ENCODE peak calls at places on chromosome 16, in nine cellular contexts. One of them, this sample, is unnamed.

GRCh38 chr16:84535851-84536250 is 31.4 kb upstream of the MEAK7 start:
- DNase-seq in neural progenitor cell: no peak
- DNase-seq in nephron progenitor cell: no peak
- DNase-seq in psoas muscle: no peak
- DNase-seq in neural crest cell: no peak
- DNase-seq in IMR-90: no peak
- DNase-seq in ovary: no peak
- DNase-seq in sigmoid colon: no peak
- DNase-seq in WERI-Rb-1: no peak
- DNase-seq in this sample: no peak

GRCh38 chr16:8646271-8646670 is 24.8 kb downstream of the METTL22 start:
- DNase-seq in neural progenitor cell: no peak
- DNase-seq in nephron progenitor cell: no peak
- DNase-seq in psoas muscle: no peak
- DNase-seq in neural crest cell: no peak
- DNase-seq in IMR-90: no peak
- DNase-seq in ovary: no peak
- DNase-seq in sigmoid colon: no peak
- DNase-seq in WERI-Rb-1: no peak
- DNase-seq in this sample: no peak

GRCh38 chr16:72876981-72877373 is 171.0 kb downstream of the ZFHX3 start:
- DNase-seq in neural progenitor cell: no peak
- DNase-seq in nephron progenitor cell: no peak
- DNase-seq in psoas muscle: no peak
- DNase-seq in neural crest cell: no peak
- DNase-seq in IMR-90: no peak
- DNase-seq in ovary: no peak
- DNase-seq in sigmoid colon: no peak
- DNase-seq in WERI-Rb-1: no peak
- DNase-seq in this sample: no peak

GRCh38 chr16:69865701-69866100 is 85.4 kb upstream of the CLEC18A start:
- DNase-seq in neural progenitor cell: peak; percentile 44
- DNase-seq in nephron progenitor cell: no peak
- DNase-seq in psoas muscle: no peak
- DNase-seq in neural crest cell: no peak
- DNase-seq in IMR-90: peak; percentile 90
- DNase-seq in ovary: no peak
- DNase-seq in sigmoid colon: no peak
- DNase-seq in WERI-Rb-1: no peak
- DNase-seq in this sample: no peak

GRCh38 chr16:67112591-67113399 is 3.1 kb downstream of the PHAF1 start:
- DNase-seq in neural progenitor cell: no peak
- DNase-seq in nephron progenitor cell: no peak
- DNase-seq in psoas muscle: no peak
- DNase-seq in neural crest cell: no peak
- DNase-seq in IMR-90: no peak
- DNase-seq in ovary: no peak
- DNase-seq in sigmoid colon: no peak
- DNase-seq in WERI-Rb-1: no peak
- DNase-seq in this sample: no peak

GRCh38 chr16:66603537-66604375 is 748 bp upstream of the CMTM3 start:
- DNase-seq in neural progenitor cell: peak; percentile 87
- DNase-seq in nephron progenitor cell: peak; percentile 68
- DNase-seq in psoas muscle: peak; percentile 78
- DNase-seq in neural crest cell: peak; percentile 65
- DNase-seq in IMR-90: peak; percentile 58
- DNase-seq in ovary: peak; percentile 69
- DNase-seq in sigmoid colon: peak; percentile 86
- DNase-seq in WERI-Rb-1: peak; percentile 74
- DNase-seq in this sample: peak; percentile 52

GRCh38 chr16:2512920-2513404 is 790 bp upstream of the ATP6V0C start:
- DNase-seq in neural progenitor cell: peak; percentile 67
- DNase-seq in nephron progenitor cell: no peak
- DNase-seq in psoas muscle: no peak
- DNase-seq in neural crest cell: no peak
- DNase-seq in IMR-90: no peak
- DNase-seq in ovary: no peak
- DNase-seq in sigmoid colon: peak; percentile 72
- DNase-seq in WERI-Rb-1: peak; percentile 61
- DNase-seq in this sample: no peak

GRCh38 chr16:22638393-22639206 is 127.9 kb downstream of the NPIPB5 start:
- DNase-seq in neural progenitor cell: no peak
- DNase-seq in nephron progenitor cell: no peak
- DNase-seq in psoas muscle: no peak
- DNase-seq in neural crest cell: no peak
- DNase-seq in IMR-90: no peak
- DNase-seq in ovary: no peak
- DNase-seq in sigmoid colon: no peak
- DNase-seq in WERI-Rb-1: no peak
- DNase-seq in this sample: peak; percentile 38

GRCh38 chr16:79876332-79876730 is 275.8 kb upstream of the MAF start:
- DNase-seq in neural progenitor cell: no peak
- DNase-seq in nephron progenitor cell: no peak
- DNase-seq in psoas muscle: no peak
- DNase-seq in neural crest cell: no peak
- DNase-seq in IMR-90: no peak
- DNase-seq in ovary: no peak
- DNase-seq in sigmoid colon: no peak
- DNase-seq in WERI-Rb-1: no peak
- DNase-seq in this sample: no peak

GRCh38 chr16:29862383-29862883 is 593 bp downstream of the CDIPT start:
- DNase-seq in neural progenitor cell: peak; percentile 63
- DNase-seq in nephron progenitor cell: peak; percentile 35
- DNase-seq in psoas muscle: no peak
- DNase-seq in neural crest cell: no peak
- DNase-seq in IMR-90: no peak
- DNase-seq in ovary: no peak
- DNase-seq in sigmoid colon: no peak
- DNase-seq in WERI-Rb-1: peak; percentile 40
- DNase-seq in this sample: no peak
- TF ChIP-seq CTCF in neural progenitor cell: no peak
- TF ChIP-seq CTCF in nephron progenitor cell: no peak
- TF ChIP-seq CTCF in psoas muscle: no peak
- TF ChIP-seq CTCF in neural crest cell: no peak
- TF ChIP-seq CTCF in IMR-90: peak; percentile 30
- TF ChIP-seq CTCF in ovary: no peak
- TF ChIP-seq CTCF in sigmoid colon: no peak
- TF ChIP-seq CTCF in WERI-Rb-1: peak; percentile 13
- TF ChIP-seq CTCF in this sample: no peak

GRCh38 chr16:16966439-16966838 is 504.3 kb downstream of the XYLT1 start:
- DNase-seq in neural progenitor cell: no peak
- DNase-seq in nephron progenitor cell: no peak
- DNase-seq in psoas muscle: no peak
- DNase-seq in neural crest cell: no peak
- DNase-seq in IMR-90: no peak
- DNase-seq in ovary: no peak
- DNase-seq in sigmoid colon: no peak
- DNase-seq in WERI-Rb-1: no peak
- DNase-seq in this sample: no peak

GRCh38 chr16:16974192-16974591 is 496.6 kb downstream of the XYLT1 start:
- DNase-seq in neural progenitor cell: no peak
- DNase-seq in nephron progenitor cell: no peak
- DNase-seq in psoas muscle: no peak
- DNase-seq in neural crest cell: no peak
- DNase-seq in IMR-90: no peak
- DNase-seq in ovary: no peak
- DNase-seq in sigmoid colon: no peak
- DNase-seq in WERI-Rb-1: no peak
- DNase-seq in this sample: no peak

GRCh38 chr16:16973726-16974125 is 497.0 kb downstream of the XYLT1 start:
- DNase-seq in neural progenitor cell: no peak
- DNase-seq in nephron progenitor cell: no peak
- DNase-seq in psoas muscle: no peak
- DNase-seq in neural crest cell: no peak
- DNase-seq in IMR-90: no peak
- DNase-seq in ovary: no peak
- DNase-seq in sigmoid colon: no peak
- DNase-seq in WERI-Rb-1: no peak
- DNase-seq in this sample: no peak

GRCh38 chr16:16972831-16973230 is 497.9 kb downstream of the XYLT1 start:
- DNase-seq in neural progenitor cell: no peak
- DNase-seq in nephron progenitor cell: no peak
- DNase-seq in psoas muscle: no peak
- DNase-seq in neural crest cell: no peak
- DNase-seq in IMR-90: no peak
- DNase-seq in ovary: no peak
- DNase-seq in sigmoid colon: no peak
- DNase-seq in WERI-Rb-1: no peak
- DNase-seq in this sample: no peak

GRCh38 chr16:16971042-16971441 is 499.7 kb downstream of the XYLT1 start:
- DNase-seq in neural progenitor cell: no peak
- DNase-seq in nephron progenitor cell: no peak
- DNase-seq in psoas muscle: no peak
- DNase-seq in neural crest cell: no peak
- DNase-seq in IMR-90: no peak
- DNase-seq in ovary: no peak
- DNase-seq in sigmoid colon: no peak
- DNase-seq in WERI-Rb-1: no peak
- DNase-seq in this sample: no peak
- TF ChIP-seq CTCF in neural progenitor cell: no peak
- TF ChIP-seq CTCF in nephron progenitor cell: no peak
- TF ChIP-seq CTCF in psoas muscle: no peak
- TF ChIP-seq CTCF in neural crest cell: no peak
- TF ChIP-seq CTCF in IMR-90: no peak
- TF ChIP-seq CTCF in ovary: no peak
- TF ChIP-seq CTCF in sigmoid colon: no peak
- TF ChIP-seq CTCF in WERI-Rb-1: no peak
- TF ChIP-seq CTCF in this sample: no peak

GRCh38 chr16:10729104-10729503 is 14.5 kb upstream of the NUBP1 start:
- DNase-seq in neural progenitor cell: no peak
- DNase-seq in nephron progenitor cell: no peak
- DNase-seq in psoas muscle: no peak
- DNase-seq in neural crest cell: no peak
- DNase-seq in IMR-90: no peak
- DNase-seq in ovary: no peak
- DNase-seq in sigmoid colon: no peak
- DNase-seq in WERI-Rb-1: no peak
- DNase-seq in this sample: no peak

GRCh38 chr16:10729649-10730048 is 14.0 kb upstream of the NUBP1 start:
- DNase-seq in neural progenitor cell: peak; percentile 16
- DNase-seq in nephron progenitor cell: no peak
- DNase-seq in psoas muscle: peak; percentile 73
- DNase-seq in neural crest cell: no peak
- DNase-seq in IMR-90: peak; percentile 38
- DNase-seq in ovary: no peak
- DNase-seq in sigmoid colon: no peak
- DNase-seq in WERI-Rb-1: no peak
- DNase-seq in this sample: no peak

GRCh38 chr16:10728488-10728887 is 15.2 kb upstream of the NUBP1 start:
- DNase-seq in neural progenitor cell: no peak
- DNase-seq in nephron progenitor cell: no peak
- DNase-seq in psoas muscle: no peak
- DNase-seq in neural crest cell: no peak
- DNase-seq in IMR-90: no peak
- DNase-seq in ovary: no peak
- DNase-seq in sigmoid colon: no peak
- DNase-seq in WERI-Rb-1: no peak
- DNase-seq in this sample: no peak

GRCh38 chr16:10731790-10732189 is 11.9 kb upstream of the NUBP1 start:
- DNase-seq in neural progenitor cell: no peak
- DNase-seq in nephron progenitor cell: no peak
- DNase-seq in psoas muscle: no peak
- DNase-seq in neural crest cell: no peak
- DNase-seq in IMR-90: no peak
- DNase-seq in ovary: no peak
- DNase-seq in sigmoid colon: no peak
- DNase-seq in WERI-Rb-1: no peak
- DNase-seq in this sample: no peak

GRCh38 chr16:10728035-10728462 is 15.6 kb upstream of the NUBP1 start:
- DNase-seq in neural progenitor cell: no peak
- DNase-seq in nephron progenitor cell: no peak
- DNase-seq in psoas muscle: no peak
- DNase-seq in neural crest cell: no peak
- DNase-seq in IMR-90: no peak
- DNase-seq in ovary: peak; percentile 70
- DNase-seq in sigmoid colon: no peak
- DNase-seq in WERI-Rb-1: peak; percentile 65
- DNase-seq in this sample: no peak
- TF ChIP-seq CTCF in neural progenitor cell: no peak
- TF ChIP-seq CTCF in nephron progenitor cell: no peak
- TF ChIP-seq CTCF in psoas muscle: no peak
- TF ChIP-seq CTCF in neural crest cell: no peak
- TF ChIP-seq CTCF in IMR-90: no peak
- TF ChIP-seq CTCF in ovary: no peak
- TF ChIP-seq CTCF in sigmoid colon: no peak
- TF ChIP-seq CTCF in WERI-Rb-1: no peak
- TF ChIP-seq CTCF in this sample: no peak

GRCh38 chr16:81901483-81901882 is 109.8 kb downstream of the SDR42E1 start:
- DNase-seq in neural progenitor cell: no peak
- DNase-seq in nephron progenitor cell: no peak
- DNase-seq in psoas muscle: no peak
- DNase-seq in neural crest cell: no peak
- DNase-seq in IMR-90: no peak
- DNase-seq in ovary: no peak
- DNase-seq in sigmoid colon: peak; percentile 59
- DNase-seq in WERI-Rb-1: no peak
- DNase-seq in this sample: no peak

GRCh38 chr16:81900014-81900413 is 111.3 kb downstream of the SDR42E1 start:
- DNase-seq in neural progenitor cell: no peak
- DNase-seq in nephron progenitor cell: no peak
- DNase-seq in psoas muscle: no peak
- DNase-seq in neural crest cell: no peak
- DNase-seq in IMR-90: no peak
- DNase-seq in ovary: no peak
- DNase-seq in sigmoid colon: no peak
- DNase-seq in WERI-Rb-1: no peak
- DNase-seq in this sample: no peak

GRCh38 chr16:81899601-81900000 is 111.7 kb downstream of the SDR42E1 start:
- DNase-seq in neural progenitor cell: no peak
- DNase-seq in nephron progenitor cell: no peak
- DNase-seq in psoas muscle: no peak
- DNase-seq in neural crest cell: no peak
- DNase-seq in IMR-90: no peak
- DNase-seq in ovary: no peak
- DNase-seq in sigmoid colon: peak; percentile 15
- DNase-seq in WERI-Rb-1: no peak
- DNase-seq in this sample: no peak

GRCh38 chr16:81902025-81902424 is 109.2 kb downstream of the SDR42E1 start:
- DNase-seq in neural progenitor cell: no peak
- DNase-seq in nephron progenitor cell: no peak
- DNase-seq in psoas muscle: no peak
- DNase-seq in neural crest cell: no peak
- DNase-seq in IMR-90: no peak
- DNase-seq in ovary: no peak
- DNase-seq in sigmoid colon: peak; percentile 21
- DNase-seq in WERI-Rb-1: no peak
- DNase-seq in this sample: no peak

GRCh38 chr16:81900456-81900855 is 110.8 kb downstream of the SDR42E1 start:
- DNase-seq in neural progenitor cell: no peak
- DNase-seq in nephron progenitor cell: no peak
- DNase-seq in psoas muscle: no peak
- DNase-seq in neural crest cell: no peak
- DNase-seq in IMR-90: no peak
- DNase-seq in ovary: no peak
- DNase-seq in sigmoid colon: peak; percentile 66
- DNase-seq in WERI-Rb-1: no peak
- DNase-seq in this sample: no peak
- TF ChIP-seq CTCF in neural progenitor cell: no peak
- TF ChIP-seq CTCF in nephron progenitor cell: no peak
- TF ChIP-seq CTCF in psoas muscle: no peak
- TF ChIP-seq CTCF in neural crest cell: no peak
- TF ChIP-seq CTCF in IMR-90: no peak
- TF ChIP-seq CTCF in ovary: no peak
- TF ChIP-seq CTCF in sigmoid colon: no peak
- TF ChIP-seq CTCF in WERI-Rb-1: no peak
- TF ChIP-seq CTCF in this sample: no peak

This sample was measured in CD14-positive monocyte.